ENCODE peak calls at places on chromosome 9, in nine cellular contexts. P is K562, U is heart left ventricle, B is neural progenitor cell, T is upper lobe of right lung, J is HFF-Myc, S is cardiac fibroblast, X is body of pancreas, A is RWPE2. K is an unnamed sample.
A peak's percentile ranks its signal among the peaks of the same experiment; 100 is the strongest.

GRCh38 chr9:109831996-109832395 is 52.0 kb downstream of the PALM2AKAP2 start:
- DNase-seq in X (no peak), U (peak; percentile 44), A (no peak), T (no peak), B (no peak), P (no peak), S (peak; percentile 15), J (no peak), K (no peak)

GRCh38 chr9:17993009-17993408 is 414.1 kb downstream of the SH3GL2 start:
- DNase-seq in B (no peak), S (no peak), U (no peak), J (no peak), P (no peak), T (no peak), X (no peak), A (no peak), K (no peak)

GRCh38 chr9:126375386-126375785 is 48.8 kb downstream of the MVB12B start:
- DNase-seq in T (no peak), J (no peak), U (peak; percentile 56), X (no peak), S (peak; percentile 14), B (peak; percentile 35), P (no peak), A (no peak), K (no peak)

GRCh38 chr9:136991993-136992818 is at the start of gene PAXX:
- DNase-seq in S (peak; percentile 94), U (peak; percentile 94), T (peak; percentile 98), A (peak; percentile 94), P (peak; percentile 93), J (peak; percentile 38), B (peak; percentile 96), X (peak; percentile 95), K (peak; percentile 51)

GRCh38 chr9:134503301-134504105 is 138.1 kb upstream of the COL5A1 start:
- DNase-seq in S (no peak), A (no peak), T (peak; percentile 48), U (peak; percentile 23), P (no peak), X (no peak), J (no peak), B (no peak), K (no peak)

GRCh38 chr9:135741276-135742219 is 39.6 kb downstream of the KCNT1 start:
- DNase-seq in X (no peak), P (peak; percentile 20), A (no peak), J (no peak), B (no peak), S (no peak), U (no peak), T (no peak), K (no peak)

GRCh38 chr9:114433086-114433485 is 45.3 kb upstream of the AKNA start:
- DNase-seq in T (peak; percentile 37), B (no peak), S (no peak), A (no peak), X (no peak), P (no peak), U (no peak), J (no peak), K (no peak)

GRCh38 chr9:3498691-3499090 is 27.1 kb downstream of the RFX3 start:
- DNase-seq in X (no peak), A (no peak), J (no peak), S (peak; percentile 49), U (no peak), P (no peak), T (no peak), B (peak; percentile 23), K (peak; percentile 11)

GRCh38 chr9:130501645-130502044 is 56.9 kb downstream of the ASS1 start:
- DNase-seq in T (no peak), X (no peak), U (no peak), A (no peak), S (no peak), J (no peak), P (peak; percentile 28), B (no peak), K (no peak)

GRCh38 chr9:88216132-88216995 is 78.1 kb upstream of the SPATA31C2 start:
- DNase-seq in X (no peak), J (no peak), S (no peak), B (no peak), A (no peak), P (no peak), T (no peak), U (no peak), K (no peak)

GRCh38 chr9:100098241-100098886 is 436 bp downstream of the ERP44 start:
- DNase-seq in T (peak; percentile 79), B (peak; percentile 75), X (peak; percentile 86), P (peak; percentile 66), U (peak; percentile 56), A (peak; percentile 81), J (peak; percentile 15), S (peak; percentile 53), K (no peak)

GRCh38 chr9:95225016-95225745 is 92.3 kb downstream of the FANCC start:
- DNase-seq in S (no peak), P (no peak), J (peak; percentile 63), U (no peak), B (no peak), A (no peak), X (no peak), T (no peak), K (no peak)

GRCh38 chr9:74672237-74672636 is 175.1 kb downstream of the RORB start:
- DNase-seq in B (no peak), A (no peak), J (no peak), T (no peak), P (no peak), X (no peak), U (no peak), S (no peak), K (no peak)

GRCh38 chr9:126673689-126674364 is 60.1 kb downstream of the LMX1B start:
- DNase-seq in A (no peak), T (no peak), J (no peak), P (no peak), X (no peak), B (peak; percentile 80), S (peak; percentile 6), U (no peak), K (peak; percentile 3)

GRCh38 chr9:37963936-37964739 is 60.2 kb upstream of the SLC25A51 start:
- DNase-seq in X (peak; percentile 79), B (no peak), J (no peak), A (no peak), T (peak; percentile 89), S (peak; percentile 95), P (no peak), U (no peak), K (peak; percentile 95)

DNA sequence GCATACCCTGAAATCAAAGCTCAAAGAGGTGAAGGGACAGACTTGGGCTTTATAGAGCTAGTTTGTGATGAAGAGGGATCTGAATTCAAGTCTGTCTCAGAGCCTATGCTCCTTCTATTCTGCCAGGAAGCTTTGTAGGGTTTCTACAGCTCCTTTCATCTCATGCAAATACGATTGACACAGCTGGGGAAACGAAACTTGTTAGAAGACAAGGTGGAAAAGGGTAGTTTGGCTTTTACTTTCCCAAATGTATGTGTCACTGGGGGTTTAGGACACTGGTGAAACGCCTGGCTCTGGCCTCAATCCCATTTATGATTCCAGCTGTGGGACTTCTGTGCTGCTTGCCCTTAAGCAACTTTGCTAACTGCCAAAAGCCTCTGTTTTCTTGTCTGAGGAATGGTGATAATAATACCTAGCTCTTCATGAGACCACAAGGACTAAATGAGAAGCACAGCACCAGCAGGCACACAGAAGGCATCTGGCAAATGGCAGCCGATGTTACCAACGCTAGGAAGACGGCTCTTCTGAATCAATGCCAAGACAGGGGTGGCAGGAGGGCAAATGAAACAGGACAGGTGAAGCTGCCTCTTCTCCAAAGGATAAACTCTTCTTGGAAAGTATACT is 70.3 kb upstream of the EQTN start:
- DNase-seq in S (no peak), A (no peak), B (no peak), P (no peak), J (no peak), T (no peak), X (no peak), U (no peak), K (no peak)
- H3K4me3 ChIP-seq in S (no peak overlapping the region), A (no peak overlapping the region), B (no peak overlapping the region), P (no peak overlapping the region), J (no peak overlapping the region), T (no peak overlapping the region), X (no peak overlapping the region), U (no peak overlapping the region), K (no peak overlapping the region)

DNA sequence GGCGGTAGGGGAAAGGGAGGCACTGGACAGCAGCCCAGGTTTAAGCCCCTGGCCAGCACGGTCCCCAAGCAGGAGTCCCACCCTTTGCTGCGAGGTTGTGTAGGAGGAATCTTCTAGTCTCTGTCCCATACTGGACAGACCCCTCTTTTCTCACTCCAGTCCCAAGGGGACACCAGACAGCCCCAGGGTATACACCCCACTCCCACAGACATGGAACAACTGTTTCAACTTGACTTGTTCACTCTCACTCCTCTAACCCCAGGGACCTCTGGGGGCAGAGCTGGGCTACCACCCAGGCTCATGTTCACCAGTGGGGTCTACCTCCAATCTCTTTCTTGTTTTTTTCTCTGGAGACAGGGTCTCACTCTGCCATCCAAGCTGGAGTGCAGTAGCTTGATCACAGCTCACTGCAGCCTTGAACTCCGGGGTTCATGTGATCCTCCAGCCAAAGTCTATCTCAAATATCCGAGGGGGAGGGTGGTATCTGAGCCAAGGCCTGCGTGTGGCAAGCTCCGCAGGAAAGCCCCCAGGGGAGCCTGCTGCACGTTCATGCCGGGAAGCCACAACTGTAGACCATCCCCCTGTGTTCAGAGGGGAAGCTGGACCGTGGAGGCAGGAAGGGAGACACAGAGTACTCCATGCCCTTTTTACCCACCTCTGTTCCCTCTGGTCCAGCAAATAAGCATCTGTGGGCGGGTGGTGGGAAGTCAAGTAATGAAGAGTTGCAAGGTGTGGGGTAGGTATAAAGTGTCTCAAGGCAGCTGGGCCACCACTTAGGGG is 1.8 kb downstream of the PTGES2 start:
- DNase-seq in U (peak; percentile 13), T (no peak), X (no peak), B (no peak), J (no peak), S (peak; percentile 44), A (peak; percentile 34), P (no peak), K (peak; percentile 12)
- H3K4me3 ChIP-seq in U (peak overlapping the region; percentile 87), T (peak overlapping the region; percentile 3), X (no peak overlapping the region), B (no peak overlapping the region), J (peak overlapping the region; percentile 88), S (no peak overlapping the region), A (no peak overlapping the region), P (peak overlapping the region; percentile 98), K (peak overlapping the region; percentile 5)

DNA sequence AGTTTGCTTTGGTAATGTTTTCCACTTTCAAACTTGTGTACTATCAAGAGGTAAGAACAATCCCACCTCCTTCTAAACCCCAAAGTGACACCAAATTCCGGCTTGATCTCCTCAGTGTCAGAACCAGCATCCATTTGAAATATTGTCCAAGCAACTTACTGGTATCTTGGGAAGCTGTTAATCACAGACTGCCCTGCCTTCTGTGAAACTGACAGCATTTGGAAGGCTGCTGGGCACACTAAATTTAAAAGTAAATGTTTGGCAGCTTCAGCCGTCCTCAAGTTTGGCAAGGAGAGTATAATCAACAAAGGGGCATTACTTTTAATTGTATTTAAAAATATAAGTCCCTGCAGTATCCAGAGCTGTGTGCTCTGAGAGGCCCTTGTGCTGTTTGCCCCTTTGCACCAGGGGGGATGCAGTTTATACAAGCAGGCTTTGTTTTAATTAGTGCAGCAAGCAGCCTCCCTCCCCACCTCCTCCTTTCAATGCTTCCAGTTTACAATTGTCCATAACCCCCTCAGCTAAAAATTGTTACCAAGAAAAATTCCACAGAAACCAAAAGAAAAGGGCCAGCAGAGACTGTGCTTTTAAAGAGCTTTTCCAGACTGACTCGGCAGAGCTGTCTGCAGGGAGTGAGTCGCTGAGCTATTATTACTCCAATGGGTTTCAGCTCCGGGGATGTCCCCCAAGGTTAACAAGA is 328.4 kb upstream of the MPDZ start:
- DNase-seq in P (no peak), U (peak; percentile 34), T (no peak), B (peak; percentile 36), S (no peak), A (no peak), J (no peak), X (no peak), K (no peak)
- H3K4me3 ChIP-seq in P (no peak overlapping the region), U (peak overlapping the region; percentile 21), T (no peak overlapping the region), B (peak overlapping the region; percentile 42), S (no peak overlapping the region), A (no peak overlapping the region), J (no peak overlapping the region), X (no peak overlapping the region), K (no peak overlapping the region)

GRCh38 chr9:133032171-133032570 is 1.4 kb downstream of the GTF3C5 start:
- DNase-seq in U (no peak), P (no peak), X (no peak), J (no peak), A (no peak), S (no peak), T (no peak), B (no peak), K (no peak)
- H3K4me3 ChIP-seq in U (no peak overlapping the region), P (peak overlapping the region; percentile 99), X (no peak overlapping the region), J (peak overlapping the region; percentile 79), A (no peak overlapping the region), S (no peak overlapping the region), T (no peak overlapping the region), B (peak overlapping the region; percentile 89), K (no peak overlapping the region)

K was measured in skeletal muscle cell.